ENCODE peak calls at places on chromosomes 6 and 20, in ten cellular contexts. H is tibial artery; K is heart right ventricle; S is stimulated activated naive CD8-positive, alpha-beta T cell treated with anti-CD3 and anti-CD28 coated beads, Interleukin-15, amount 100 ng/mL, for 72 hours; F is effector memory CD4-positive, alpha-beta T cell; L is stomach; N is activated T-cell treated with anti-CD3 and anti-CD28 coated beads for 4 hours; D is G401; M is bronchial epithelial cell; G is fibroblast of pulmonary artery. A is an unnamed sample.

GRCh38 chr6:108767418-108768175 is 80.6 kb upstream of the ARMC2 start:
- DNase-seq in H (no peak), K (no peak), S (no peak), F (no peak), L (no peak), N (no peak), D (no peak), M (no peak), G (no peak), A (no peak)

GRCh38 chr6:7673063-7673536 is 52.8 kb upstream of the BMP6 start:
- DNase-seq in H (no peak), K (peak), S (no peak), F (no peak), L (peak), N (no peak), D (no peak), M (peak), G (peak), A (peak)

GRCh38 chr6:118635909-118636735 is 15.3 kb downstream of the CEP85L start:
- DNase-seq in H (no peak), K (no peak), S (no peak), F (no peak), L (no peak), N (no peak), D (no peak), M (no peak), G (no peak), A (no peak)

GRCh38 chr6:169782966-169783760 is 31.7 kb downstream of the ERMARD start:
- DNase-seq in H (peak), K (no peak), S (no peak), F (no peak), L (no peak), N (no peak), D (no peak), M (peak), G (no peak), A (no peak)

GRCh38 chr20:47727170-47727880 is 58.0 kb downstream of the SULF2 start:
- DNase-seq in H (peak), K (peak), S (peak), F (peak), L (peak), N (peak), D (no peak), M (no peak), G (no peak), A (no peak)

GRCh38 chr6:18155273-18155863 is at the start of gene KDM1B:
- DNase-seq in H (peak), K (peak), S (peak), F (peak), L (peak), N (peak), D (no peak), M (peak), G (peak), A (peak)

GRCh38 chr20:62029296-62029695 is 36.4 kb downstream of the TAF4 start:
- DNase-seq in H (no peak), K (no peak), S (no peak), F (no peak), L (no peak), N (no peak), D (no peak), M (no peak), G (no peak), A (no peak)

GRCh38 chr6:21842875-21843274 is 249.3 kb downstream of the SOX4 start:
- DNase-seq in H (no peak), K (no peak), S (no peak), F (no peak), L (no peak), N (no peak), D (no peak), M (peak), G (no peak), A (no peak)

GRCh38 chr6:14924126-14925024 is 321.5 kb upstream of the JARID2 start:
- DNase-seq in H (no peak), K (no peak), S (no peak), F (no peak), L (no peak), N (no peak), D (no peak), M (no peak), G (no peak), A (peak)

GRCh38 chr20:48769111-48769879 is 58.5 kb downstream of the PREX1 start:
- DNase-seq in H (no peak), K (no peak), S (peak), F (peak), L (peak), N (peak), D (no peak), M (no peak), G (peak), A (peak)

GRCh38 chr6:148738939-148739821 is 7.7 kb upstream of the UST start:
- DNase-seq in H (no peak), K (no peak), S (no peak), F (no peak), L (no peak), N (no peak), D (no peak), M (no peak), G (no peak), A (no peak)

GRCh38 chr6:74578339-74578738 is 627.5 kb downstream of the COL12A1 start:
- DNase-seq in H (no peak), K (no peak), S (no peak), F (no peak), L (no peak), N (no peak), D (no peak), M (peak), G (peak), A (peak)

GRCh38 chr20:2814587-2815051 is at the start of gene C20orf141:
- DNase-seq in H (no peak), K (no peak), S (no peak), F (no peak), L (no peak), N (no peak), D (no peak), M (peak), G (peak), A (no peak)

GRCh38 chr20:59808729-59809381 is 124.6 kb downstream of the SYCP2 start:
- DNase-seq in H (peak), K (no peak), S (no peak), F (no peak), L (peak), N (no peak), D (no peak), M (no peak), G (no peak), A (no peak)

GRCh38 chr6:135921176-135921575 is 69.7 kb downstream of the PDE7B start:
- DNase-seq in H (no peak), K (no peak), S (no peak), F (no peak), L (no peak), N (no peak), D (no peak), M (no peak), G (peak), A (no peak)

GRCh38 chr6:134400941-134401340 is 83.0 kb upstream of the SGK1 start:
- DNase-seq in H (no peak), K (no peak), S (no peak), F (no peak), L (no peak), N (no peak), D (no peak), M (peak), G (no peak), A (no peak)